ENCODE peak calls at places on chromosomes 3 and 15, in eight cellular contexts. H is AG10803, F is cardiac muscle cell, L is mucosa of descending colon, Q is fibroblast of villous mesenchyme, W is Calu3, Y is heart left ventricle, O is H9. Z is an unnamed sample.
A peak's percentile ranks its signal among the peaks of the same experiment; 100 is the strongest.

GRCh38 chr3:69051796-69052566 is at the start of gene TMF1:
- DNase-seq in H (peak; percentile 99), F (peak; percentile 99), L (peak; percentile 96), Q (peak; percentile 99), W (peak; percentile 96), Y (peak; percentile 98), O (peak; percentile 98), Z (peak; percentile 100)

GRCh38 chr3:6605245-6605644 is 255.7 kb upstream of the GRM7 start:
- DNase-seq in H (no peak), F (no peak), L (no peak), Q (no peak), W (no peak), Y (no peak), O (no peak), Z (no peak)

GRCh38 chr3:19934098-19934566 is at the start of gene EFHB:
- DNase-seq in H (peak; percentile 21), F (peak; percentile 53), L (peak; percentile 67), Q (peak; percentile 50), W (peak; percentile 42), Y (no peak), O (peak; percentile 92), Z (peak; percentile 38)

GRCh38 chr15:56869573-56869972 is 48.9 kb upstream of the TCF12 start:
- DNase-seq in H (peak; percentile 9), F (peak; percentile 55), L (peak; percentile 59), Q (peak; percentile 9), W (peak; percentile 65), Y (peak; percentile 31), O (no peak), Z (peak; percentile 49)

GRCh38 chr3:22159004-22159695 is 408.1 kb upstream of the ZNF385D start:
- DNase-seq in H (no peak), F (no peak), L (no peak), Q (no peak), W (peak; percentile 3), Y (no peak), O (no peak), Z (no peak)

GRCh38 chr3:121748638-121749275 is 784 bp downstream of the GOLGB1 start:
- DNase-seq in H (peak; percentile 63), F (no peak), L (no peak), Q (peak; percentile 57), W (peak; percentile 60), Y (no peak), O (no peak), Z (peak; percentile 65)

GRCh38 chr3:179309225-179310109 is 13.4 kb upstream of the ZNF639 start:
- DNase-seq in H (no peak), F (no peak), L (no peak), Q (no peak), W (no peak), Y (no peak), O (no peak), Z (no peak)

GRCh38 chr15:101121511-101122090 is 130.2 kb downstream of the CHSY1 start:
- DNase-seq in H (peak; percentile 56), F (peak; percentile 73), L (peak; percentile 76), Q (peak; percentile 92), W (peak; percentile 62), Y (peak; percentile 85), O (peak; percentile 74), Z (peak; percentile 69)

GRCh38 chr3:170606675-170607074 is 20.8 kb upstream of the SLC7A14 start:
- DNase-seq in H (no peak), F (no peak), L (no peak), Q (no peak), W (no peak), Y (no peak), O (no peak), Z (no peak)

GRCh38 chr15:82043726-82044372 is 2.0 kb downstream of the MEX3B start:
- DNase-seq in H (no peak), F (peak; percentile 20), L (peak; percentile 26), Q (no peak), W (no peak), Y (no peak), O (peak; percentile 41), Z (peak; percentile 45)

GRCh38 chr3:136925425-136926190 is 32.2 kb upstream of the IL20RB start:
- DNase-seq in H (peak; percentile 62), F (no peak), L (no peak), Q (no peak), W (no peak), Y (no peak), O (no peak), Z (no peak)

GRCh38 chr3:139113231-139113749 is 68.6 kb upstream of the PRR23C start:
- DNase-seq in H (no peak), F (no peak), L (no peak), Q (no peak), W (no peak), Y (no peak), O (peak; percentile 19), Z (no peak)

GRCh38 chr3:138440137-138440536 is 5.7 kb downstream of the ESYT3 start:
- DNase-seq in H (peak; percentile 71), F (peak; percentile 38), L (no peak), Q (no peak), W (no peak), Y (peak; percentile 55), O (no peak), Z (no peak)

GRCh38 chr3:151305778-151306157 is 10.9 kb downstream of the GPR87 start:
- DNase-seq in H (peak; percentile 56), F (no peak), L (no peak), Q (no peak), W (no peak), Y (no peak), O (no peak), Z (no peak)

GRCh38 chr15:57343018-57343417 is 33.3 kb upstream of the CGNL1 start:
- DNase-seq in H (no peak), F (no peak), L (no peak), Q (no peak), W (no peak), Y (no peak), O (no peak), Z (no peak)

GRCh38 chr15:51203797-51204196 is 109.1 kb upstream of the TNFAIP8L3 start:
- DNase-seq in H (peak; percentile 95), F (peak; percentile 14), L (no peak), Q (no peak), W (no peak), Y (no peak), O (no peak), Z (peak; percentile 24)

GRCh38 chr15:80982205-80982604 is 7.4 kb downstream of the MESD start:
- DNase-seq in H (no peak), F (no peak), L (no peak), Q (no peak), W (no peak), Y (no peak), O (no peak), Z (no peak)

GRCh38 chr3:16319307-16319706 is 54.3 kb downstream of the OXNAD1 start:
- DNase-seq in H (no peak), F (no peak), L (no peak), Q (no peak), W (peak; percentile 14), Y (no peak), O (peak; percentile 57), Z (peak; percentile 28)

GRCh38 chr3:71022552-71023335 is 560.8 kb downstream of the FOXP1 start:
- DNase-seq in H (no peak), F (peak; percentile 40), L (no peak), Q (peak; percentile 28), W (peak; percentile 20), Y (no peak), O (peak; percentile 73), Z (no peak)

GRCh38 chr15:91919014-91919534 is 65.6 kb downstream of the SLCO3A1 start:
- DNase-seq in H (no peak), F (no peak), L (no peak), Q (no peak), W (no peak), Y (peak; percentile 55), O (no peak), Z (no peak)

GRCh38 chr3:133295199-133295901 is 104.5 kb upstream of the BFSP2 start:
- DNase-seq in H (peak; percentile 37), F (peak; percentile 19), L (no peak), Q (peak; percentile 28), W (peak; percentile 65), Y (no peak), O (peak; percentile 38), Z (peak; percentile 28)

GRCh38 chr3:16468114-16469098 is 45.1 kb downstream of the RFTN1 start:
- DNase-seq in H (no peak), F (no peak), L (no peak), Q (peak; percentile 56), W (no peak), Y (peak; percentile 43), O (no peak), Z (peak; percentile 52)

GRCh38 chr15:45402955-45403892 is 24.9 kb upstream of the GATM start:
- DNase-seq in H (peak; percentile 29), F (peak; percentile 30), L (peak; percentile 67), Q (peak; percentile 38), W (peak; percentile 43), Y (peak; percentile 34), O (no peak), Z (peak; percentile 39)
- TF ChIP-seq CTCF in H (no peak), F (no peak), L (no peak), Q (no peak), W (no peak), Y (no peak), O (no peak), Z (no peak)

DNA sequence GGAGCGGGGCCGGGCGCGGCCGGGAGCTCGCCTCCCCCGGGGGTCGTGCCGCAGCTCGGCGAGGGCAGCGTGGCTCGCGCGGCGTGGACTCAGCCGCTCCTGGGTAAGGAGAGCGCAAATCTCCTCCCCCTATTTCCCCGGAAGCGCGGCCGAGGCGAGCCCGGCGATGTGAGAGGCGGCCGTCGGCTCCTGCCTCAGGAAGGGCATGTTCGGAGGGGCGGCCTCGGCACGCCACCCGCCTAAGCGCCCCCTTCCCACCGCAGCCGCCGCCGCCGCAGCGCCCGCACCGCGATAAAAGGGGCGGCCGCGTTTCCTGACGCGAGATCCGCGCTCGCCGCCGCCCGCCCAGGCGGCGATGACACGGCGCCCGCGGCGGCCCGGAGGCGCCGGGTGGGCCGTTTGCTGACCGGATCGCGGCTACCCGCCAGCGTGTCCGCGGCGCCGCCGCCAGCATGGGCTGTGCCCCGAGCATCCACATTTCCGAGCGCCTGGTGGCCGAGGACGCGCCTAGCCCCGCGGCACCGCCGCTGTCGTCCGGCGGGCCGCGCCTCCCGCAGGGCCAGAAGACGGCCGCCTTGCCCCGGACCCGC is at the start of gene PDE8A:
- DNase-seq in H (peak; percentile 54), F (peak; percentile 64), L (no peak), Q (peak; percentile 57), W (peak; percentile 51), Y (peak; percentile 29), O (peak; percentile 40), Z (peak; percentile 52)
- TF ChIP-seq CTCF in H (no peak), F (no peak), L (no peak), Q (no peak), W (no peak), Y (no peak), O (peak; percentile 13), Z (no peak)

GRCh38 chr3:38039899-38040261 is 872 bp downstream of the DLEC1 start:
- DNase-seq in H (peak; percentile 44), F (peak; percentile 54), L (peak; percentile 78), Q (peak; percentile 52), W (peak; percentile 58), Y (peak; percentile 59), O (peak; percentile 66), Z (peak; percentile 41)
- TF ChIP-seq CTCF in H (peak; percentile 22), F (peak; percentile 31), L (no peak), Q (peak; percentile 44), W (no peak), Y (no peak), O (no peak), Z (peak; percentile 25)

DNA sequence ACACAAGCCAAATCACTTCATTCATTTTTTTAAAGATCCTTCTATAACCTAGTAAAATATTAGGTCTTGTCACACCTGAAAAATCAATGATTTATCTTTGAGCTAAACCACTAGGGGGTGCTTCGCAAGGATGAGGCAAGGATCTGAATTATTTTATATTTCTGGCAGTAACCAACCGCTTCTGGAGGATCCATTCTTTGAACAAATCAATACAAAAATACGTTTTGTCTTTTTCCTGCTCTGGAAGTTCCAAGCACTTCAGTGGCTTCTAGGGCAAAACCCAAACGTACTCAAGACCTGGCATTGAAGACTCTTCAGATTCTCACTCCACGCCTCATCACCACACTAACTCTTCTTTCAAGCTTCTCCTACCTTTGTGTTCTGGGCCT is 486 bp downstream of the LSG1 start:
- DNase-seq in H (no peak), F (peak; percentile 42), L (no peak), Q (peak; percentile 55), W (peak; percentile 60), Y (no peak), O (no peak), Z (peak; percentile 56)
- TF ChIP-seq CTCF in H (peak; percentile 60), F (peak; percentile 61), L (peak; percentile 17), Q (peak; percentile 53), W (peak; percentile 89), Y (peak; percentile 47), O (peak; percentile 77), Z (peak; percentile 63)

Z was measured in fibroblast of pulmonary artery.